ENCODE peak calls at places on chromosome 7, in six cellular contexts. L is IMR-90, U is neuronal stem cell, Z is trophoblast cell, Y is H1, A is H9. W is an unnamed sample. For H3K4me1, the result is how much of the 10 kb centered on the place peaks cover.

GRCh38 chr7:63114371-63114985 is 884.2 kb upstream of the ZNF722 start:
- DNase-seq in L (no peak), U (no peak), Z (no peak), Y (no peak), A (no peak), W (no peak)

GRCh38 chr7:106061301-106061979 is 50.7 kb downstream of the SYPL1 start:
- DNase-seq in L (no peak), U (no peak), Z (no peak), Y (no peak), A (no peak), W (no peak)

GRCh38 chr7:31079126-31079918 is 27.2 kb downstream of the ADCYAP1R1 start:
- DNase-seq in L (no peak), U (no peak), Z (no peak), Y (no peak), A (no peak), W (no peak)

GRCh38 chr7:70239930-70240329 is 641.7 kb downstream of the AUTS2 start:
- DNase-seq in L (no peak), U (no peak), Z (no peak), Y (no peak), A (no peak), W (no peak)

GRCh38 chr7:122532406-122533269 is 166.3 kb downstream of the RNF133 start:
- DNase-seq in L (peak), U (no peak), Z (no peak), Y (no peak), A (peak), W (peak)

GRCh38 chr7:129436335-129436923 is 2.2 kb downstream of the STRIP2 start:
- DNase-seq in L (no peak), U (no peak), Z (no peak), Y (no peak), A (no peak), W (no peak)

GRCh38 chr7:46150721-46151120 is 229.6 kb upstream of the IGFBP3 start:
- DNase-seq in L (no peak), U (no peak), Z (no peak), Y (no peak), A (no peak), W (no peak)

GRCh38 chr7:78284945-78285344 is 486.4 kb downstream of the PHTF2 start:
- DNase-seq in L (no peak), U (no peak), Z (no peak), Y (no peak), A (no peak), W (no peak)

GRCh38 chr7:81645435-81645834 is 124.4 kb downstream of the HGF start:
- DNase-seq in L (no peak), U (no peak), Z (no peak), Y (no peak), A (no peak), W (peak)

GRCh38 chr7:51104278-51104677 is 212.3 kb downstream of the COBL start:
- DNase-seq in L (no peak), U (no peak), Z (no peak), Y (no peak), A (no peak), W (no peak)

GRCh38 chr7:90175667-90176066 is 21.4 kb downstream of the STEAP1 start:
- DNase-seq in L (no peak), U (no peak), Z (no peak), Y (no peak), A (no peak), W (no peak)

GRCh38 chr7:39688611-39689485 is 65.5 kb downstream of the RALA start:
- DNase-seq in L (no peak), U (no peak), Z (peak), Y (no peak), A (no peak), W (no peak)

GRCh38 chr7:818031-818699 is 14.1 kb upstream of the SUN1 start:
- DNase-seq in L (peak), U (no peak), Z (peak), Y (no peak), A (no peak), W (peak)

GRCh38 chr7:119640326-119640725 is 632.6 kb upstream of the KCND2 start:
- DNase-seq in L (no peak), U (no peak), Z (no peak), Y (no peak), A (no peak), W (no peak)

GRCh38 chr7:85004402-85004801 is 182.5 kb downstream of the SEMA3D start:
- DNase-seq in L (peak), U (no peak), Z (no peak), Y (no peak), A (no peak), W (peak)

GRCh38 chr7:25857376-25858067 is 294.5 kb upstream of the NFE2L3 start:
- DNase-seq in L (peak), U (no peak), Z (peak), Y (no peak), A (peak), W (peak)

GRCh38 chr7:16420329-16420648 is 1.0 kb downstream of the CRPPA start:
- DNase-seq in L (no peak), U (no peak), Z (no peak), Y (no peak), A (no peak), W (no peak)

GRCh38 chr7:42426163-42426562 is 189.2 kb upstream of the GLI3 start:
- DNase-seq in L (peak), U (no peak), Z (peak), Y (no peak), A (no peak), W (no peak)

GRCh38 chr7:98869001-98869373 is 827 bp downstream of the TMEM130 start:
- DNase-seq in L (no peak), U (no peak), Z (no peak), Y (no peak), A (no peak), W (no peak)

GRCh38 chr7:16484453-16485158 is 19.1 kb upstream of the SOSTDC1 start:
- DNase-seq in L (peak), U (no peak), Z (no peak), Y (no peak), A (no peak), W (peak)

GRCh38 chr7:1675036-1675671 is 5.1 kb downstream of the ELFN1 start:
- DNase-seq in L (no peak), U (no peak), Z (no peak), Y (peak), A (peak), W (no peak)

GRCh38 chr7:98762620-98763019 is 107.2 kb downstream of the TMEM130 start:
- DNase-seq in L (no peak), U (no peak), Z (no peak), Y (no peak), A (no peak), W (no peak)

GRCh38 chr7:139505563-139505962 is 17.9 kb upstream of the CLEC2L start:
- DNase-seq in L (no peak), U (no peak), Z (no peak), Y (peak), A (peak), W (peak)

GRCh38 chr7:119842337-119842736 is 430.6 kb upstream of the KCND2 start:
- DNase-seq in L (no peak), U (no peak), Z (no peak), Y (no peak), A (no peak), W (no peak)

GRCh38 chr7:97006146-97006950 is 995 bp downstream of the DLX6 start:
- DNase-seq in L (peak), U (peak), Z (peak), Y (peak), A (peak), W (peak)

GRCh38 chr7:824106-824505 is 8.2 kb upstream of the SUN1 start:
- DNase-seq in L (no peak), U (no peak), Z (no peak), Y (no peak), A (no peak), W (no peak)

GRCh38 chr7:44184874-44185446 is 4.3 kb downstream of the GCK start:
- DNase-seq in L (no peak), U (no peak), Z (no peak), Y (no peak), A (no peak), W (peak)

GRCh38 chr7:47392241-47392759 is 189.6 kb downstream of the TNS3 start:
- DNase-seq in L (peak), U (no peak), Z (no peak), Y (no peak), A (no peak), W (no peak)

GRCh38 chr7:135326636-135327280 is 93.1 kb downstream of the STRA8 start:
- DNase-seq in L (peak), U (no peak), Z (no peak), Y (no peak), A (no peak), W (no peak)

GRCh38 chr7:9231683-9232082 is 798.3 kb downstream of the NXPH1 start:
- DNase-seq in L (no peak), U (no peak), Z (no peak), Y (no peak), A (no peak), W (no peak)

GRCh38 chr7:13151982-13152381 is 464.5 kb downstream of the ARL4A start:
- DNase-seq in L (no peak), U (no peak), Z (no peak), Y (no peak), A (no peak), W (no peak)

GRCh38 chr7:132476541-132476940 is 99.7 kb downstream of the PLXNA4 start:
- DNase-seq in L (no peak), U (no peak), Z (no peak), Y (no peak), A (no peak), W (no peak)

GRCh38 chr7:6307762-6308161 is 35.3 kb upstream of the CYTH3 start:
- DNase-seq in L (no peak), U (no peak), Z (peak), Y (no peak), A (peak), W (no peak)

GRCh38 chr7:100827330-100828226 is at the start of gene EPHB4:
- DNase-seq in L (peak), U (peak), Z (no peak), Y (peak), A (peak), W (peak)

GRCh38 chr7:27148031-27148775 is 629 bp upstream of the HOXA6 start:
- DNase-seq in L (no peak), U (no peak), Z (no peak), Y (peak), A (no peak), W (no peak)
- H3K4me1 ChIP-seq in L (under half), U (under half), Z (under half), Y (under half), A (under half), W (under half)

GRCh38 chr7:146235210-146235609 is 118.6 kb downstream of the CNTNAP2 start:
- DNase-seq in L (no peak), U (no peak), Z (no peak), Y (no peak), A (no peak), W (no peak)

DNA sequence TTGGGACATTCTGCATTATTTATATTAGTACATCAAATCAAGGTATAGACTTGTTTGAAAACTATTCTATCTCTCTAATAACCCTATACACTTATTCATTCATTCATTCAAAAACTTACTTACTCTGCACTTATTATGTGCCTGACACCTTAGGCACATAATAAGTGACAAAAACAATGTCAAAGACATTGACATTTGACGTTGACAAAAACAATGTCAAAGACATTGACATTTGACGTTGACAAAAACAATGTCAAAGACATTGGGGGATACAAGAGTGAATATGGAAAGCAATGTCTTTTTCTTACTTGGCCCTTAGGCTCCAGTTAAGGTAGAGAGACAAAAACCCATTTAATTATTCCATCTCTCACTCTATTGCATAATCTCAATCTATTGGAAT is 116.0 kb downstream of the CNTNAP2 start:
- DNase-seq in L (no peak), U (no peak), Z (no peak), Y (no peak), A (no peak), W (no peak)
- H3K14ac ChIP-seq in L (no peak), U (no peak), Z (no peak), Y (no peak), A (no peak), W (no peak)

DNA sequence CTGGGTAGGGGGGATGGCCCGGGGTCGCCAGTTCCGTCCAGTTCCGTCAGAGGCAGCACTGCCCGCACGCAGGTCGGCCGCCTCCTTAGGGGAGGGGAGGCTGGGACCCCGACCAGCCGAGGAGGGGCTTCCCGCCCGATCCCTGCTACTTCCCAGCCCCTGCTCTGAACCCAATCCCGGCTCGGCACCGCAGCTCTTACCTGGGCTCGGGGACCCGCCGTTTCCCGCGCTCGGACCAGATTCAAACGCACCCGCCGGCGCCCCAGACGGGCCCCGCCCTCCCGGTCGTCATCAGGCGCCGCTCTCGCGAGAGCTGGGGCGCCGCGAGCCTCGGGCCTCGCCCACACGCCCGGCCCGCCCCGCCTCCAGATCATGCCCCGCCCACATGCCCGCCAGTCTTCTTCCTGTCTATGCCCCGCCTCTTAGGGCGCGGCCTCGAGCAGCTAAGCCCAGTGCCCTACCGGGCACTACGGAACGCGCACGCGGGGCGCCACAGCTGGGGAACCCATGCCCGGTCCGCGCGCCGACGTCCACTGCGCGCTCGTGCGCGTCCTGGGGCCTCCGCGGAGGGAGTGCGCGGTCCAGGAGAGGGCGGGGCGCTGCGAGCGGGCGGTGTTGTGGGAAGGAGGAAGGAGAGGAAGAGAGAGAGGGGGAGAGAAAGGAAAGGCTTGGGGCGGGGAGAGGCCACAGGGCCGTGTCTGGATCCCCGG is at the start of gene NCAPG2:
- DNase-seq in L (peak), U (peak), Z (peak), Y (peak), A (peak), W (peak)
- H3K23ac ChIP-seq in L (peak), U (peak), Z (no peak), Y (no peak), A (no peak), W (no peak)

DNA sequence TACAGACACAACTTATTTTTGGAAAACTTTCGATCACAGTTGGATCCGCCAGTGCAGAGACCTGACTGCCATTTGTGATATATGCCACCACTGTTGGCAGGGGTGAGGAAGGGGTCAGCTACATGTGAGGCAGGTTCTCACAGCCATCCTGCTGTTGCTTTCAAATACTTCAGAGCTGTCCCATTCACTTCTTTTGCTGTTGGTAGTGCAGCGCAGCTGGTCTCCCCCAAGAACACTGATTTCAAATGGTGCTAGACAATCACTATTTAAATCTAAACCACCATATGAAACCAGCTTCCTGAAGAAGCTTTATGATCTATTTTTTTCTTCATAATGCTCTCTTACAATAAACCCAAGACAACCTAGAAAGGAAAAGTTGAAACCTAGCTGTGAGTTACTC is 143.2 kb upstream of the KLF14 start:
- DNase-seq in L (peak), U (no peak), Z (no peak), Y (no peak), A (no peak), W (no peak)
- H3K4me1 ChIP-seq in L (under half), U (under half), Z (under half), Y (under half), A (under half), W (under half)

GRCh38 chr7:3244241-3244814 is 56.7 kb upstream of the SDK1 start:
- DNase-seq in L (peak), U (no peak), Z (no peak), Y (no peak), A (no peak), W (peak)
- H3K14ac ChIP-seq in L (peak), U (no peak), Z (peak), Y (no peak), A (no peak), W (no peak)

GRCh38 chr7:155603190-155603857 is 41.1 kb upstream of the RBM33 start:
- DNase-seq in L (no peak), U (no peak), Z (no peak), Y (no peak), A (no peak), W (no peak)
- H3K23ac ChIP-seq in L (no peak), U (no peak), Z (no peak), Y (no peak), A (no peak), W (no peak)

DNA sequence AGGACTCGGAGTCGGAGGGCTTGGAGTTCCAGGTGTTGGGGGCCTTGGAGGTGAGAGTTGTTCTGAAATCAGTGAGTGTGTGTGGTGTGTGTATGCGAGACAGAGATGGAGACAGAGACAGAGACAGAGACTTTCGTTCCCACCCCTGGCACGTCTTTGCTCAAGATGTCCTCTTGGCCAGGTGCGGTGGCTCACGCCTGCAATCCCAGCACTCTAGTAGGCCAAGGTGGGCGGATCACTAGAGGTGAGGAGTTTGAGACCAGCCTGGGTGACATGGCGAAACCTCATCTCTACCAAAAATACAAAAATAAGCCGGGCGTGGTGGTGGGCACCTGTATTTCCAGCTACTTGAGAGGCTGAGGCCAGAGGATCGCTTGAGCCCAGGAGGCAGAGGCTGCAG is 20.0 kb upstream of the LIMK1 start:
- DNase-seq in L (no peak), U (no peak), Z (no peak), Y (no peak), A (no peak), W (no peak)
- H3K4me1 ChIP-seq in L (under half), U (under half), Z (under half), Y (under half), A (under half), W (under half)

DNA sequence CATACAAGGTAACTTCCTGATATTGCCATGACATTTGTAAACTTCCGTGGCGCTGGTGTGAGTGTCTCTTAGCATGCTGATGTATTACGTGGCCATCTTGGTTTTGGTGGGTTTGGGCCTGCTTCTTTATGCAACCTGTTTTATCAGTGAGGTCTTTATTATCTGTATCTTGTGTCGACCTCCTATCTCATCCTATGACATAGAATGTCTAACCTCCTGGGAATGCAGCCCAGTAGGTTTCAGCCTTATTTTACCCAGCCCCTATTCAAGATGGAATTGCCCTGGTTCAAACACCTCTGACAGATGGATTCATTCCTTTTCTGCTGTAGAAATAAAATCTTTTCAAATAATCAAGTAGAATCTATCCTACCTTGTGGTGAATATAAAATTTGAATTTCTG is 23.0 kb upstream of the GPR141 start:
- DNase-seq in L (no peak), U (no peak), Z (peak), Y (no peak), A (no peak), W (no peak)
- H3K14ac ChIP-seq in L (no peak), U (no peak), Z (no peak), Y (no peak), A (no peak), W (no peak)

GRCh38 chr7:128406986-128407589 is 2.7 kb downstream of the IMPDH1 start:
- DNase-seq in L (no peak), U (no peak), Z (no peak), Y (no peak), A (no peak), W (no peak)

GRCh38 chr7:128404826-128405344 is 4.9 kb downstream of the IMPDH1 start:
- DNase-seq in L (peak), U (no peak), Z (no peak), Y (no peak), A (no peak), W (no peak)

GRCh38 chr7:128404143-128404681 is 5.6 kb downstream of the IMPDH1 start:
- DNase-seq in L (no peak), U (no peak), Z (no peak), Y (no peak), A (no peak), W (no peak)

GRCh38 chr7:128406147-128406985 is 3.4 kb downstream of the IMPDH1 start:
- DNase-seq in L (no peak), U (no peak), Z (no peak), Y (peak), A (peak), W (no peak)

GRCh38 chr7:128405345-128406146 is 4.2 kb downstream of the IMPDH1 start:
- DNase-seq in L (peak), U (peak), Z (no peak), Y (peak), A (peak), W (no peak)
- H3K23ac ChIP-seq in L (peak), U (peak), Z (no peak), Y (no peak), A (no peak), W (peak)